ENCODE peak calls at places on chromosomes 11 and 22, in five cellular contexts. V is PC-3, A is GM23248, E is hepatocyte, I is PC-9. P is an unnamed sample.

GRCh38 chr11:63906585-63906984 is 10.4 kb downstream of the RCOR2 start:
- DNase-seq in V (peak; percentile 31), A (peak; percentile 46), E (peak; percentile 43), I (no peak), P (peak; percentile 70)

GRCh38 chr11:47415949-47416472 is 7.6 kb downstream of the SLC39A13 start:
- DNase-seq in V (peak; percentile 89), A (peak; percentile 97), E (peak; percentile 86), I (peak; percentile 93), P (peak; percentile 43)

GRCh38 chr11:114280696-114281095 is 15.5 kb upstream of the NNMT start:
- DNase-seq in V (peak; percentile 93), A (peak; percentile 92), E (peak; percentile 81), I (peak; percentile 17), P (peak; percentile 92)

GRCh38 chr11:45651841-45652745 is 13.3 kb downstream of the CHST1 start:
- DNase-seq in V (no peak), A (no peak), E (no peak), I (no peak), P (no peak)

GRCh38 chr22:49670610-49671330 is 156.9 kb downstream of the BRD1 start:
- DNase-seq in V (no peak), A (no peak), E (no peak), I (no peak), P (no peak)

GRCh38 chr22:19855504-19856409 is 1.1 kb upstream of the GNB1L start:
- DNase-seq in V (peak; percentile 62), A (peak; percentile 81), E (peak; percentile 48), I (peak; percentile 47), P (peak; percentile 71)

GRCh38 chr22:37019309-37020191 is at the start of the genes MPST and TST:
- DNase-seq in V (peak; percentile 58), A (peak; percentile 80), E (peak; percentile 89), I (peak; percentile 80), P (peak; percentile 79)

GRCh38 chr11:131418214-131418613 is 47.8 kb downstream of the NTM start:
- DNase-seq in V (no peak), A (no peak), E (no peak), I (no peak), P (peak; percentile 32)

GRCh38 chr11:77324508-77324907 is 23.0 kb upstream of the GDPD4 start:
- DNase-seq in V (no peak), A (no peak), E (no peak), I (no peak), P (no peak)

GRCh38 chr11:131904756-131905155 is 534.3 kb downstream of the NTM start:
- DNase-seq in V (no peak), A (no peak), E (no peak), I (no peak), P (peak; percentile 84)

GRCh38 chr11:133787379-133788103 is 57.8 kb downstream of the SPATA19 start:
- DNase-seq in V (no peak), A (no peak), E (peak; percentile 25), I (no peak), P (peak; percentile 86)

GRCh38 chr22:24147666-24148065 is 33.6 kb upstream of the SUSD2 start:
- DNase-seq in V (no peak), A (no peak), E (no peak), I (no peak), P (no peak)

GRCh38 chr22:32584650-32585049 is 110.0 kb downstream of the FBXO7 start:
- DNase-seq in V (no peak), A (peak; percentile 62), E (no peak), I (no peak), P (no peak)

GRCh38 chr11:133898770-133899115 is 53.4 kb upstream of the SPATA19 start:
- DNase-seq in V (no peak), A (no peak), E (no peak), I (no peak), P (no peak)

GRCh38 chr11:64278576-64279190 is 5.8 kb downstream of the BAD start:
- DNase-seq in V (no peak), A (no peak), E (no peak), I (no peak), P (no peak)

DNA sequence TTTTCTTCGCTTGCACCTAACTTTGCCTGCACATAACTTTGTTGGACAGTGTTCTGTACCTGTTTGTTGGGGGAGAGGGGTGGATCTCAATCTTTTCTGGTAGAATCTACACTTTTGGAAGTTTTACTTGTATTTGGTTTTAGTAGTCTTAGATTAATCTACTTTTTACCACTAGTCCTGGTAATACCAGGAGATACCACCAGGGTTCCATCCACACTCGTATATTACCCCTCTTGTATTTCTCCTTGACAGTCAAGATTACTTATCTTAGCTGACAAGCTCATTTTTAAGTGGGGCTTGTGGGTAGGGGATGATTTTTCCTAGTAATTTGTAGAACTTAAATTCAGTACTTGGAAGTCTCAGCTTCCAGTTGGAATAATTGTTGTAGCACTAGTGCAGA is 37.3 kb upstream of the TECTA start:
- DNase-seq in V (peak; percentile 45), A (no peak), E (no peak), I (no peak), P (peak; percentile 65)
- H3K9me2 ChIP-seq in V (no peaks in the 10 kb centered on the region), A (no peaks in the 10 kb centered on the region), E (no peaks in the 10 kb centered on the region), I (no peaks in the 10 kb centered on the region), P (no peaks in the 10 kb centered on the region)

GRCh38 chr11:30451167-30451566 is 128.3 kb downstream of the ARL14EP start:
- DNase-seq in V (no peak), A (no peak), E (no peak), I (no peak), P (peak; percentile 38)
- H3K9me2 ChIP-seq in V (no peaks in the 10 kb centered on the region), A (no peaks in the 10 kb centered on the region), E (no peaks in the 10 kb centered on the region), I (no peaks in the 10 kb centered on the region), P (no peaks in the 10 kb centered on the region)

DNA sequence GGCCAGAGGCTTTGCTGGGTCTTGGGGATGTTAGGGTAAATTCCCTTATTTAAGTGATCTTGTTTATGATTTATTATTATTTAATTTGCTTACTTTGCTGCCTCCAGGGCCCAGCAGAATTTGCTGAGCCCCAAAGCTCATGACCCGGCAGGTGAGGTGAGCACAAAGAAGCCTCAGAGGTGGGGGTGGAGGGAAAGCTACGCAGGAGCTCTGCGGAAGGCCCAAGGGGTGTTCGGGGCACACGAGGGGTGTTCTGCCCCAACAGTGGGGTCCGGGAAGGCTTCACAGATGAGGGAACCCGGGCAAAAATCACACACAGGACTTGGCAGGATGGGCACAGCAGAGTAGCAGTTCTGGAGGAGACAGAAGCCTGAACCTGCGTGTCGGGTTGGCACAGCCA is 6.7 kb upstream of the LINC01488 start:
- DNase-seq in V (no peak), A (no peak), E (no peak), I (no peak), P (no peak)
- H3K9me2 ChIP-seq in V (no peaks in the 10 kb centered on the region), A (no peaks in the 10 kb centered on the region), E (no peaks in the 10 kb centered on the region), I (no peaks in the 10 kb centered on the region), P (no peaks in the 10 kb centered on the region)

GRCh38 chr22:16824718-16825687 is at the start of gene XKR3:
- DNase-seq in V (peak; percentile 1), A (peak; percentile 77), E (no peak), I (no peak), P (peak; percentile 23)
- H3K9me2 ChIP-seq in V (no peaks in the 10 kb centered on the region), A (no peaks in the 10 kb centered on the region), E (no peaks in the 10 kb centered on the region), I (no peaks in the 10 kb centered on the region), P (no peaks in the 10 kb centered on the region)

DNA sequence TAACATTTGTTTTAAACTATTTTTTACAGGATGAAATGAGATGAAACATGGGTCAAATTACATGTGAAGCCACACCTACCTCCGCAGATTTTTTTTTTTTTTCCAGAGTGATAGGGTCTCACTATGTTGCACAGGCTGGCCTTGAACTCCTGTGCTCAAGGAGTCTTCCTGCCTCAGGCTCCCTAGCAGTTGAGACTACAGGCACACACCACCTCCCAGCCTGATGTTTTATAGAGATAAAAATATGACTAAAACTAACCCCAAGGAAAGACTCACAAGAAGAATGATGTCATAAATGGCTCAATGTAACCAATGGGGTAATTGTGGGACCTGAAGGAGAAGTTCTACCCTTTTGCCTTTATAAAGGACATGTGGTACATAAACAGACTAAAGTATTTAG is 52.3 kb upstream of the SOX6 start:
- DNase-seq in V (no peak), A (no peak), E (no peak), I (no peak), P (no peak)
- H3K9me2 ChIP-seq in V (no peaks in the 10 kb centered on the region), A (no peaks in the 10 kb centered on the region), E (no peaks in the 10 kb centered on the region), I (no peaks in the 10 kb centered on the region), P (no peaks in the 10 kb centered on the region)

GRCh38 chr11:85525711-85526110 is 101.4 kb downstream of the DLG2 start:
- DNase-seq in V (no peak), A (no peak), E (no peak), I (no peak), P (peak; percentile 18)
- H3K9me2 ChIP-seq in V (no peaks in the 10 kb centered on the region), A (peaks cover 4% of the 10 kb centered on the region), E (no peaks in the 10 kb centered on the region), I (no peaks in the 10 kb centered on the region), P (no peaks in the 10 kb centered on the region)

GRCh38 chr11:106306942-106307341 is 229.5 kb downstream of the AASDHPPT start:
- DNase-seq in V (peak; percentile 44), A (peak; percentile 19), E (peak; percentile 16), I (no peak), P (no peak)

GRCh38 chr11:106305458-106305857 is 228.0 kb downstream of the AASDHPPT start:
- DNase-seq in V (peak; percentile 83), A (no peak), E (no peak), I (peak; percentile 4), P (no peak)

GRCh38 chr11:106304274-106304673 is 226.8 kb downstream of the AASDHPPT start:
- DNase-seq in V (no peak), A (peak; percentile 64), E (no peak), I (no peak), P (no peak)

DNA sequence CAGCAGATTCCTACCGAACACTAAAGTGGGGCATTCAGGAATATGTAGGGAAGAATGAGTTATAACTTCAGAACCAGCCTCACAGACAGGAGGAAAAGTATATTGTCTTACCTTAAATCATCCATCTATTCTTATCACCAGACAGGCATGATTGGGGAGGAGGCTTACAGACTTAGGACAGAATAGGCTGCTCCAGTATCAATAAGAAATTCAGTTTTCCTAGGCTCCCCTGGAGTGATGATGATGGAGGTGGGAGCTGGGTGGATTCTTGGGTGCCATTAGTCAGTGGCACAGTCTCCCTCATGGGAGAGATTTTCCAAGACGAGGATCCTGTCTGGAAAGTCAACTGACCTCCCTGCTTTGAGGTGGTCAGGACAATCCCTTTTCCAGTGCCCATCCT is 225.0 kb downstream of the AASDHPPT start:
- DNase-seq in V (peak; percentile 20), A (no peak), E (no peak), I (no peak), P (no peak)
- H3K9me2 ChIP-seq in V (no peaks in the 10 kb centered on the region), A (no peaks in the 10 kb centered on the region), E (no peaks in the 10 kb centered on the region), I (no peaks in the 10 kb centered on the region), P (peaks cover 6% of the 10 kb centered on the region)

P was measured in GM23338.